ENCODE peak calls at places on chromosomes 11 and 22, in five cellular contexts. O, L, A, D and M are unnamed samples.

GRCh38 chr22:31474743-31475142 is 14.9 kb downstream of the EIF4ENIF1 start:
- DNase-seq in O (no peak), L (no peak), A (no peak), D (no peak), M (no peak)

GRCh38 chr11:102361100-102362021 is 14.3 kb downstream of the BIRC2 start:
- DNase-seq in O (no peak), L (no peak), A (no peak), D (no peak), M (no peak)

GRCh38 chr11:30860970-30861369 is 274.8 kb upstream of the MPPED2 start:
- DNase-seq in O (no peak), L (no peak), A (no peak), D (no peak), M (no peak)

GRCh38 chr22:25120093-25120561 is 79.5 kb upstream of the CRYBB3 start:
- DNase-seq in O (no peak), L (no peak), A (no peak), D (no peak), M (peak)

GRCh38 chr11:92129811-92130210 is 94.8 kb upstream of the FAT3 start:
- DNase-seq in O (no peak), L (no peak), A (no peak), D (no peak), M (no peak)

GRCh38 chr22:23068096-23068831 is 2.1 kb upstream of the GNAZ start:
- DNase-seq in O (no peak), L (no peak), A (no peak), D (no peak), M (no peak)

GRCh38 chr22:42367980-42368378 is 64.2 kb downstream of the NFAM1 start:
- DNase-seq in O (no peak), L (no peak), A (no peak), D (no peak), M (no peak)

GRCh38 chr11:45538939-45539338 is 126.5 kb downstream of the CHST1 start:
- DNase-seq in O (peak), L (no peak), A (no peak), D (no peak), M (no peak)

GRCh38 chr11:88341852-88342251 is 4.3 kb upstream of the CTSC start:
- DNase-seq in O (no peak), L (no peak), A (no peak), D (no peak), M (no peak)